ENCODE peak calls at places on chromosomes 11 and 22, in seven cellular contexts. G is prostate gland; Q is stomach; T is naive thymus-derived CD4-positive, alpha-beta T cell; X is lower lobe of right lung; R is uterus; E is mesendoderm. J is an unnamed sample.

GRCh38 chr11:74641905-74642304 is 49.5 kb downstream of the POLD3 start:
- DNase-seq in G (no peak), Q (no peak), T (no peak), X (no peak), R (peak; percentile 48), E (no peak), J (no peak)

GRCh38 chr11:62539238-62539925 is 7.2 kb downstream of the AHNAK start:
- DNase-seq in G (no peak), Q (peak; percentile 63), T (no peak), X (no peak), R (peak; percentile 93), E (no peak), J (peak; percentile 66)

GRCh38 chr11:57306941-57307598 is 17.7 kb downstream of the TNKS1BP1 start:
- DNase-seq in G (no peak), Q (no peak), T (no peak), X (no peak), R (no peak), E (no peak), J (no peak)

GRCh38 chr11:28671326-28671725 is 563.1 kb downstream of the METTL15 start:
- DNase-seq in G (no peak), Q (no peak), T (no peak), X (no peak), R (no peak), E (no peak), J (no peak)

GRCh38 chr11:116563028-116563712 is 209.6 kb downstream of the BUD13 start:
- DNase-seq in G (no peak), Q (no peak), T (no peak), X (peak; percentile 61), R (no peak), E (no peak), J (no peak)

GRCh38 chr11:101133190-101133589 is 3.6 kb upstream of the PGR start:
- DNase-seq in G (no peak), Q (no peak), T (no peak), X (no peak), R (no peak), E (no peak), J (no peak)

GRCh38 chr22:39651783-39652058 is 81.2 kb downstream of the CACNA1I start:
- DNase-seq in G (no peak), Q (no peak), T (no peak), X (no peak), R (no peak), E (no peak), J (no peak)

GRCh38 chr11:63289658-63290057 is 46.3 kb upstream of the SLC22A25 start:
- DNase-seq in G (no peak), Q (no peak), T (no peak), X (no peak), R (no peak), E (no peak), J (no peak)

GRCh38 chr11:77067776-77068460 is 1.1 kb downstream of the CAPN5 start:
- DNase-seq in G (no peak), Q (no peak), T (no peak), X (no peak), R (no peak), E (no peak), J (no peak)

GRCh38 chr11:1195690-1196515 is 27.0 kb upstream of the MUC5B start:
- DNase-seq in G (no peak), Q (no peak), T (no peak), X (peak; percentile 41), R (peak; percentile 8), E (no peak), J (no peak)

DNA sequence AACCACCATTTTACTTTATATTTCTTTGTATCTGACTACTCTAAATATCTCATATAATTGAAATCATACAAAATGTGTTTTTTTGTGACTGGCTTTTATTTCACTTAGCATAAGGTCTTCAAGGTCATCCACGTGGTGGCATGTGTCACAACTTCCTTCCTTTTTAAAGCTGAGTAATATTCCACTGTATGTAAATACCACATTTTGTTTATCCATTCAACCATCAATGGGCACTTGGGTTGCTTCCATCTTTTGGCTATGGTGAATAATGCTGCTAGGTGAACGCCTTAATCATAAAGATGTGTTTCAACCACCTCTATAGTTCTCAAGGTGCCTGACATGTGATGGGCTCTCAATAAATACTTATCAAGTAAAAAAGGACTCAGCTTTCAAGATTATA is 15.5 kb downstream of the RAB30 start:
- DNase-seq in G (no peak), Q (no peak), T (no peak), X (no peak), R (no peak), E (no peak), J (no peak)
- H3K36me3 ChIP-seq in G (no peaks in the 10 kb centered on the region), Q (no peaks in the 10 kb centered on the region), T (no peaks in the 10 kb centered on the region), X (no peaks in the 10 kb centered on the region), R (no peaks in the 10 kb centered on the region), E (no peaks in the 10 kb centered on the region), J (no peaks in the 10 kb centered on the region)

GRCh38 chr11:61414547-61414946 is 15.2 kb downstream of the CPSF7 start:
- DNase-seq in G (no peak), Q (no peak), T (no peak), X (no peak), R (no peak), E (no peak), J (no peak)
- H3K36me3 ChIP-seq in G (peaks cover 33% of the 10 kb centered on the region), Q (peaks cover 100% of the 10 kb centered on the region), T (peaks cover 27% of the 10 kb centered on the region), X (peaks cover 100% of the 10 kb centered on the region), R (no peaks in the 10 kb centered on the region), E (peaks cover 29% of the 10 kb centered on the region), J (peaks cover 29% of the 10 kb centered on the region)

GRCh38 chr11:65536412-65537295 is 11.8 kb downstream of the SCYL1 start:
- DNase-seq in G (no peak), Q (no peak), T (no peak), X (no peak), R (no peak), E (no peak), J (no peak)
- H3K36me3 ChIP-seq in G (peaks cover 29% of the 10 kb centered on the region), Q (peaks cover 78% of the 10 kb centered on the region), T (peaks cover 6% of the 10 kb centered on the region), X (peaks cover 71% of the 10 kb centered on the region), R (no peaks in the 10 kb centered on the region), E (peaks cover 11% of the 10 kb centered on the region), J (peaks cover 47% of the 10 kb centered on the region)

DNA sequence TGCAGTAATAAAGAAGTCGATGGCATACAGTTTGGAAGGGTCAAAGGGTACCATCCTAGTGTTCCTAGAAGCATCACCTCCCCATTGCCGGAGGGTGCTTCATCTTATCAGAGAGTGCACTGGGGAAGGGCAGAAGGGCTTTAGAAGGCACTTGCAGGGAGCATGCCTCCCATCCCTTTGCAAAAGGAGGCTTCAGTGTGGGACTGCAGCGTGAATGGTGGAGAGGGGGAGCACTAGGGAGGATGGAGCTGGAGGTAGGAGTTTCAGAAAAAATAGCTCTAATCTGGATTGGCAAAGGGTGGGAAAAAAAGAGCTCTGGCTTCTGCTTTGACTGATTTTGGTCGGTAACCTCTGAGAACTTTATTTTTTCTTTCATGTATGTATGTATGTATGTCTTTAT is 5.0 kb downstream of the NTM start:
- DNase-seq in G (no peak), Q (no peak), T (no peak), X (no peak), R (no peak), E (no peak), J (no peak)
- H3K36me3 ChIP-seq in G (no peaks in the 10 kb centered on the region), Q (no peaks in the 10 kb centered on the region), T (no peaks in the 10 kb centered on the region), X (no peaks in the 10 kb centered on the region), R (no peaks in the 10 kb centered on the region), E (no peaks in the 10 kb centered on the region), J (no peaks in the 10 kb centered on the region)

DNA sequence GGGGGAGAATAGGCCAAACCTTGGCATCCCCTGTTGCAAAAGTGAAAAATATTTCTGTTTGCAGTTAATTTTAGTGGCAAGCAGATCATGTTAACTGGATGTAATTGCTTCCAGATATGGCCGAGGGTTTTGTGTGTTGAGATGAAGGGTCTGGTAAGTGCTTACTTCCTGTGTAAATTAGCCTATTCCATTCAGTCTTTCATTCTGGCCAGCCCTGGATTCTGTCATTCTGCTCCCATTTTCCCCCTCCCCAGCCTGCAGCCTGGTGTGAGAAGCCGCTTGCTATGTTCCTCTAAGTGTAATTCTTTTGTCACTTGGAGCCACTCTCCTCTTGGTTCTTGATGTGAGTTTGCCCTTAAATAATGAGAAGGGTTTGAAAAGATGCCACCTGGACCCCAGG is 17.5 kb downstream of the ZBTB16 start:
- DNase-seq in G (no peak), Q (no peak), T (no peak), X (no peak), R (no peak), E (peak; percentile 73), J (no peak)
- H3K36me3 ChIP-seq in G (peaks cover 13% of the 10 kb centered on the region), Q (peaks cover 70% of the 10 kb centered on the region), T (no peaks in the 10 kb centered on the region), X (peaks cover 70% of the 10 kb centered on the region), R (no peaks in the 10 kb centered on the region), E (no peaks in the 10 kb centered on the region), J (no peaks in the 10 kb centered on the region)